ENCODE peak calls at places on chromosomes 4 and X, in ten cellular contexts. U is right lobe of liver; M is fibroblast of lung; W is brain microvascular endothelial cell; G is hepatocyte; H is CD8-positive, alpha-beta memory T cell; T is psoas muscle; O is BJ; N is ascending aorta; K is pancreas. Z is an unnamed sample.

GRCh38 chr4:148441624-148441985 is 609 bp downstream of the NR3C2 start:
- DNase-seq in G (no peak), U (no peak), O (no peak), M (no peak), K (no peak), W (no peak), N (no peak), T (no peak), H (no peak), Z (peak; percentile 19)

GRCh38 chr4:177267911-177268310 is 41.8 kb upstream of the NEIL3 start:
- DNase-seq in G (no peak), N (no peak), O (no peak), K (no peak), M (no peak), H (no peak), U (no peak), W (no peak), T (no peak), Z (no peak)

GRCh38 chr4:127781303-127782024 is 658 bp upstream of the HSPA4L start:
- DNase-seq in W (no peak), M (peak; percentile 55), N (peak; percentile 84), G (peak; percentile 72), U (no peak), O (no peak), H (no peak), K (peak; percentile 23), T (peak; percentile 70), Z (peak; percentile 79)

GRCh38 chrX:38437093-38437492 is 84.7 kb downstream of the OTC start:
- DNase-seq in M (peak; percentile 15), G (no peak), U (no peak), K (no peak), O (no peak), W (peak; percentile 1), N (no peak), H (no peak), T (no peak), Z (no peak)

GRCh38 chrX:38574858-38575257 is 13.5 kb downstream of the TSPAN7 start:
- DNase-seq in U (no peak), H (no peak), N (no peak), G (no peak), W (no peak), M (no peak), O (no peak), K (no peak), T (no peak), Z (no peak)

GRCh38 chr4:8123865-8124264 is 34.7 kb downstream of the ABLIM2 start:
- DNase-seq in N (no peak), G (no peak), O (no peak), K (no peak), T (no peak), U (no peak), W (no peak), H (no peak), M (no peak), Z (no peak)

GRCh38 chrX:149631293-149632165 is at the start of gene TMEM185A:
- DNase-seq in H (peak; percentile 68), M (peak; percentile 45), W (peak; percentile 7), K (peak; percentile 72), U (peak; percentile 75), T (peak; percentile 84), N (peak; percentile 78), G (peak; percentile 81), O (no peak), Z (peak; percentile 90)

GRCh38 chrX:119272882-119273806 is 37.1 kb downstream of the PGRMC1 start:
- DNase-seq in K (peak; percentile 26), T (peak; percentile 65), M (peak; percentile 48), H (peak; percentile 45), G (peak; percentile 23), N (no peak), U (no peak), O (no peak), W (peak; percentile 37), Z (peak; percentile 83)

GRCh38 chr4:9765091-9765490 is 16.3 kb upstream of the DRD5 start:
- DNase-seq in G (peak; percentile 27), O (no peak), T (no peak), K (no peak), N (no peak), U (no peak), M (no peak), H (no peak), W (peak; percentile 37), Z (peak; percentile 54)

GRCh38 chr4:67713531-67714247 is 12.7 kb upstream of the UBA6 start:
- DNase-seq in K (no peak), H (no peak), G (no peak), O (no peak), N (no peak), M (peak; percentile 56), W (peak; percentile 64), T (no peak), U (no peak), Z (no peak)

GRCh38 chr4:88720749-88721428 is 23.3 kb upstream of the NAP1L5 start:
- DNase-seq in M (peak; percentile 37), T (no peak), N (no peak), G (no peak), K (no peak), U (peak; percentile 66), O (no peak), W (no peak), H (no peak), Z (no peak)

GRCh38 chr4:38154251-38154650 is 194.1 kb downstream of the PTTG2 start:
- DNase-seq in G (no peak), U (no peak), K (no peak), M (no peak), N (peak; percentile 49), W (no peak), T (no peak), H (no peak), O (no peak), Z (no peak)

GRCh38 chrX:74242050-74242449 is 61.9 kb upstream of the ZCCHC13 start:
- DNase-seq in G (no peak), T (no peak), N (no peak), W (no peak), M (peak; percentile 71), O (no peak), H (no peak), K (no peak), U (no peak), Z (no peak)

GRCh38 chrX:115972717-115973116 is 197.8 kb upstream of the AGTR2 start:
- DNase-seq in W (no peak), H (no peak), N (no peak), G (peak; percentile 43), T (no peak), U (no peak), O (no peak), M (peak; percentile 12), K (no peak), Z (no peak)

GRCh38 chr4:77076889-77077635 is 1.3 kb upstream of the CCNI start:
- DNase-seq in K (no peak), M (no peak), T (no peak), N (no peak), W (no peak), O (no peak), U (no peak), G (no peak), H (no peak), Z (no peak)

GRCh38 chr4:52824603-52825310 is 37.4 kb upstream of the RASL11B start:
- DNase-seq in M (peak; percentile 75), T (no peak), O (peak; percentile 46), W (no peak), G (peak; percentile 61), N (no peak), K (no peak), H (no peak), U (no peak), Z (no peak)

GRCh38 chrX:153954618-153955450 is 10.4 kb upstream of the RENBP start:
- DNase-seq in N (no peak), G (no peak), M (no peak), O (no peak), U (no peak), W (no peak), T (peak; percentile 51), H (no peak), K (peak; percentile 27), Z (no peak)
- H3K4me3 ChIP-seq in N (no peak overlapping the region), G (no peak overlapping the region), M (no peak overlapping the region), O (no peak overlapping the region), U (no peak overlapping the region), W (no peak overlapping the region), T (no peak overlapping the region), H (no peak overlapping the region), K (no peak overlapping the region), Z (no peak overlapping the region)

DNA sequence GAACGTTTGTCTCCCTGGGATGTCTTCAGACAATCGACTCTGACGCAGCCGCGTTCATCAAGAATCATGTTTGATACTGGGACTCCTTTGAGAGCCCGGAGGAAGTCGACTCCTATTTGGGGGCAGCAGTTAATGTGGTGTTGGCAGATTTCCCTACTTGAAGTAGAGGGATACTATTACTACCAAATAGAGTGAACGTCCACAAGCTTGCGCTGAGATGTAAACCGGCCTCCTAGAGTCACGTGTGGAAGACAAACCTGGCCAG is 18.7 kb downstream of the PIGG start:
- DNase-seq in M (no peak), N (no peak), K (no peak), O (no peak), T (no peak), U (no peak), W (no peak), G (no peak), H (no peak), Z (no peak)
- H3K36me3 ChIP-seq in M (peaks cover 23% of the 10 kb centered on the region), N (peaks cover 45% of the 10 kb centered on the region), K (peaks cover 8% of the 10 kb centered on the region), O (peaks cover 34% of the 10 kb centered on the region), T (peaks cover 81% of the 10 kb centered on the region), U (peaks cover 13% of the 10 kb centered on the region), W (peaks cover 51% of the 10 kb centered on the region), G (no peaks in the 10 kb centered on the region), H (peaks cover 36% of the 10 kb centered on the region), Z (peaks cover 24% of the 10 kb centered on the region)

GRCh38 chr4:105555409-105555808 is 3.0 kb downstream of the ARHGEF38 start:
- DNase-seq in K (no peak), G (no peak), M (no peak), O (no peak), W (no peak), U (no peak), H (no peak), N (no peak), T (no peak), Z (peak; percentile 32)
- H3K4me3 ChIP-seq in K (no peak overlapping the region), G (no peak overlapping the region), M (no peak overlapping the region), O (no peak overlapping the region), W (no peak overlapping the region), U (no peak overlapping the region), H (no peak overlapping the region), N (no peak overlapping the region), T (no peak overlapping the region), Z (no peak overlapping the region)

GRCh38 chrX:308821-309520 is 9.6 kb downstream of the GTPBP6 start:
- DNase-seq in M (no peak), O (no peak), N (no peak), K (no peak), T (peak; percentile 42), G (no peak), H (no peak), U (peak; percentile 42), W (no peak), Z (peak; percentile 39)

GRCh38 chrX:312621-313331 is 5.8 kb downstream of the GTPBP6 start:
- DNase-seq in O (no peak), G (no peak), W (no peak), H (no peak), U (peak; percentile 42), K (no peak), M (no peak), T (peak; percentile 52), N (no peak), Z (no peak)

GRCh38 chrX:310621-311155 is 7.9 kb downstream of the GTPBP6 start:
- DNase-seq in H (no peak), G (no peak), N (no peak), K (no peak), W (no peak), U (peak; percentile 31), O (no peak), M (no peak), T (peak; percentile 38), Z (peak; percentile 26)

GRCh38 chrX:313546-313945 is 5.0 kb downstream of the GTPBP6 start:
- DNase-seq in K (no peak), W (no peak), T (peak; percentile 38), H (no peak), U (peak; percentile 28), M (no peak), N (no peak), O (no peak), G (no peak), Z (no peak)

GRCh38 chrX:311156-312129 is 7.2 kb downstream of the GTPBP6 start:
- DNase-seq in G (no peak), O (no peak), N (no peak), K (no peak), T (peak; percentile 51), H (no peak), U (peak; percentile 41), W (no peak), M (no peak), Z (peak; percentile 49)
- H3K36me3 ChIP-seq in G (no peaks in the 10 kb centered on the region), O (peaks cover 33% of the 10 kb centered on the region), N (peaks cover 68% of the 10 kb centered on the region), K (peaks cover 21% of the 10 kb centered on the region), T (peaks cover 84% of the 10 kb centered on the region), H (peaks cover 11% of the 10 kb centered on the region), U (peaks cover 4% of the 10 kb centered on the region), W (peaks cover 52% of the 10 kb centered on the region), M (peaks cover 36% of the 10 kb centered on the region), Z (peaks cover 18% of the 10 kb centered on the region)